ENCODE peak calls at places on chromosomes 16 and 17, in four cellular contexts. R is mesenchymal stem cell, X is gastrocnemius medialis, M is upper lobe of right lung. K is an unnamed sample. For H3K9me3, the result is how much of the 10 kb centered on the place peaks cover.

GRCh38 chr16:85003723-85004586 is 7.4 kb downstream of the ZDHHC7 start:
- DNase-seq in M (no peak), R (no peak), X (no peak), K (peak)

GRCh38 chr17:70121136-70121535 is 46.1 kb downstream of the KCNJ16 start:
- DNase-seq in M (no peak), R (no peak), X (no peak), K (no peak)

GRCh38 chr17:75927286-75927922 is 13.4 kb downstream of the FBF1 start:
- DNase-seq in R (peak), M (no peak), X (no peak), K (no peak)

GRCh38 chr17:16352838-16353701 is at the start of gene CENPV:
- DNase-seq in M (peak), X (peak), R (peak), K (no peak)

GRCh38 chr16:72428611-72429376 is 256.8 kb upstream of the PMFBP1 start:
- DNase-seq in R (no peak), X (no peak), M (no peak), K (no peak)

GRCh38 chr16:57092786-57093301 is 461 bp downstream of the CPNE2 start:
- DNase-seq in X (peak), M (peak), R (peak), K (peak)

GRCh38 chr17:76148015-76148326 is 6.9 kb upstream of the FOXJ1 start:
- DNase-seq in M (no peak), X (no peak), R (no peak), K (no peak)

GRCh38 chr17:43337684-43338428 is 60.9 kb upstream of the ARL4D start:
- DNase-seq in X (no peak), M (no peak), R (no peak), K (no peak)

GRCh38 chr16:88487920-88488842 is 35.1 kb downstream of the ZFPM1 start:
- DNase-seq in X (no peak), R (no peak), M (no peak), K (no peak)

GRCh38 chr16:4790261-4790660 is 2.1 kb upstream of the SEPTIN12 start:
- DNase-seq in R (no peak), X (no peak), M (no peak), K (no peak)

GRCh38 chr17:34299017-34299416 is 13.5 kb downstream of the CCL11 start:
- DNase-seq in X (no peak), M (no peak), R (no peak), K (no peak)

GRCh38 chr17:42548070-42548837 is 4.5 kb upstream of the HSD17B1 start:
- DNase-seq in M (peak), X (no peak), R (peak), K (no peak)

GRCh38 chr17:57527437-57528083 is 217.5 kb downstream of the CCDC182 start:
- DNase-seq in M (no peak), R (no peak), X (no peak), K (no peak)

GRCh38 chr16:83717814-83718213 is 90.0 kb upstream of the HSBP1 start:
- DNase-seq in M (no peak), R (peak), X (no peak), K (no peak)

GRCh38 chr16:68332411-68333121 is 21.7 kb downstream of the PRMT7 start:
- DNase-seq in X (peak), M (no peak), R (peak), K (no peak)

GRCh38 chr17:5020502-5021023 is 14.7 kb downstream of the SLC52A1 start:
- DNase-seq in X (no peak), M (no peak), R (no peak), K (no peak)

GRCh38 chr17:65013613-65014391 is 42.7 kb downstream of the GNA13 start:
- DNase-seq in X (no peak), R (peak), M (no peak), K (no peak)

GRCh38 chr17:37182786-37183185 is 193.0 kb upstream of the C17orf78 start:
- DNase-seq in R (peak), X (no peak), M (no peak), K (no peak)

GRCh38 chr17:59547131-59547915 is 18.1 kb upstream of the DHX40 start:
- DNase-seq in X (no peak), R (peak), M (no peak), K (no peak)

DNA sequence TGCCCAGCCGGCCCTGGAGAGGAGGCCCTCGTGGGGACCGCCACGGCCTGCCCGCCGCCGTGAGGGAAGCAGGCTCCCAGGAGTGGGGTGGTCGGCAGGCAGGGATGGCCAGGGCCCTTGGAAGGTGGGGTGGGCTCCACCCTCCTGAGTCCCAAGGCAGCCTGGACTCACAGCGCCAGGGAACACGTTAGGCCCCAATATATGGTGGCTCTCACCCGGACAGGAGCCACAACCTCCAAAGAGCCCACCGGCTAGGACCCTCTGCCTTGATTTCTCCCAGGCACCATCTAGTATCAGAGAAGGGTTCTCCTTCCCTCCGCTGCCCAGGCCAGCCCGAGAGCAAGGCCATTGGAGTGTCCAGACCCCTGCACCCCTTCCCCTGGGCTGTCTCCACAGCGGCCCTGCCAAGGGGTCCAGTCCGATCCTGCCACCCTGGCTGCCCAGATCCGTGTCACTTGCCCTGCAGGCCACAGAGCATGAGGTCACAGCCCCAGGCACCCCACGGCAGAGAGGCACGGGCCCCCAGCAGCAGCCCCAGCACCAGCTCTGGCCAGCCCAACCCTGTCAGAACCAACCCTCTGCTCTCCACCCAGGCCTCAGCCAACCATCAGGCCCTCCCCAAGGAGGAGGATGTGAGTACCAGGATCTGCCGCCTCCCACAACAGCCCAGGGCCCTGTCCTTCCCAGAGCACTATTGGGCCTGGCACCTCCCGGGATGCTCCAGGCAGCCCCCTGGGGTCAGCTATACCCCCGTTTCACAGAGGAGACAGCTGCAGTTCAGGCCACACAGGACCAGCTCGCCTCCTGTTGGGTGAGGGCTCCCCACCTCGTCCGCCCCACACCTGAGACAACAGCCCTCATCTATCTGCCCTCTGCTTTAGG is 1.1 kb upstream of the AXIN1 start:
- DNase-seq in R (no peak), X (no peak), M (peak), K (no peak)
- H3K27ac ChIP-seq in R (no peak), X (peak), M (peak), K (peak)

GRCh38 chr16:3408561-3409197 is 7.7 kb downstream of the ZNF174 start:
- DNase-seq in X (no peak), M (no peak), R (no peak), K (no peak)
- H3K9me3 ChIP-seq in X (under half), M (half or more), R (half or more), K (half or more)

DNA sequence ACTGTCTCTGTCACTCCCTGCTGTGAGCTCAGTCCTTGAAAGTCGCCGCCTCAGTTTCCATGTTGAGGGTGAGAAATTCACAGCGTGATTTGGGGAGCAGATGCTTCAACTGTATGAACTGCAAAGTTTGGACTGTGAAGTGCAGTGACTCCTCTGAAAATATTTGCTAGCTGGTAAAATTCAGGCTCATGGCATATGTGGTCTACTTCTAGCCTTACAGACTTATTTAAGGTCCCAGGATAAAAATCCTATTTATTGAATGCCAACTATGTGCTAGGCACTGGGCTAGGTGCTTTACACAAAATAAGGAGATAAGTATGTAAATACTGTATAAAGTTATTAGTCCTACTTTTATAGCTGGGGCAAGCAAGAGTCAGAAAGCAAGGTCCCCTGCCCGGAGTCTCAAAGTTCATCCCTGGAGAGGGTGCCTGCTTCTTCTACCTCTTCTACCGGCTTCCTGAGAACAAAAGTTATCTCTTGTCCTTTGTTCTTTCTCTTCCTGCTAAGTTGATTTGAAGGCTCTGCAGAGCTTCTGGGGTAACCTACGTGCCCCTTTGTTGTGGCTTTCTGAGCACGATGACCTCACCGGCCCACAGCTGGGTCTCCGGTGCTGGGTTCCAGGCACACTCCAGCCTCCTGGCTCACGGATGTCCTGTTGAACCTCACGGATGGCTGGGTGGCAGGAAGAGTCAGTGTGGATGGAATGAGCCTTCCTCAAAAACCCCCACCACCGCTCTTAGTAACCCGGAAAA is 116.2 kb downstream of the SOCS1 start:
- DNase-seq in X (no peak), R (no peak), M (no peak), K (no peak)
- H3K27ac ChIP-seq in X (no peak), R (peak), M (no peak), K (no peak)

GRCh38 chr16:50665128-50665878 is 15.8 kb downstream of the SNX20 start:
- DNase-seq in R (peak), M (peak), X (peak), K (no peak)
- H3K9me3 ChIP-seq in R (under half), M (under half), X (under half), K (under half)

DNA sequence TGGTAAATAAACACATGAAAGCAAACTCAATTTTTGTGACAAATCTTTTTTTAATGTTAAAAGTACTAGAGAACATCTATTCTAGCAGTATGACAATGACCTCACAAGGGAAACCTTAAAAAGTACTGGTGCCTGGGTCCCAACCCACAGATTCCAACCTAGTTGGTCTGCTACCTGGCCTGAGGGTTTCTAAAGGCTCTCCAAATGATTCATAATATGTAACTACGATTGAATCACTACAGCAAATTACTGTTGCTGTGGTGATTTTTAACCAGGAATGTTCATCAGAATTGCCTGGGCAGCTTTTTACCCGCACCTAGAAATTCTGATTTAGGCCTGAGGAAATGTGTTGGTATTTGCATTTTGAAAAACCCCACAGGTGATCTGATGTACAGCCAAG is 26.1 kb downstream of the CDR2 start:
- DNase-seq in R (no peak), X (no peak), M (no peak), K (no peak)
- H3K27ac ChIP-seq in R (no peak), X (no peak), M (no peak), K (no peak)

DNA sequence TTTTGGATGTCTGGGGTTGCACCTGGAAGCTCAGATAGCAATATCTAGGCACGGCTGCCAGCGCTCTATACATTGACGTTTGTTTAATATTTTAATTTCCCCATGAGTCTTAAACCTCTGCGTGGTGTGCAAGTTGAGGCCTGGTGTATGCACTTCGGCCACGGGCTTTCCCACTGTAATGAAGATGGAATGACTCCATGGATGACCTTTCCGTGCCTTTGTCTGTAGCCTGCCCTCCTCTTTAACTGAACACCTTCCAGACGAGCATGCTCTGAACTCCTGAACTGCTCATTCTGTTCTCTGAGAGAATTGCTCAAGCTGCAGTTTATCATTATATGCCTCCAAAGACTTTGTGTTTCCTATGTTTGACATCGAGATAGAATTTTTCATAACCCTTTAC is 438.8 kb downstream of the WWOX start:
- DNase-seq in R (no peak), X (no peak), M (no peak), K (no peak)
- H3K9me3 ChIP-seq in R (under half), X (under half), M (under half), K (under half)